ENCODE peak calls at places on chromosome 13, in eight cellular contexts. G is heart right ventricle; P is cardiac muscle cell; N is RWPE2; I is CD4-positive, alpha-beta T cell; O is psoas muscle; V is heart left ventricle; Z is HepG2. F is an unnamed sample.

GRCh38 chr13:105670179-105671015 is 865.1 kb downstream of the EFNB2 start:
- DNase-seq in G (no peak), P (no peak), N (no peak), I (no peak), O (no peak), V (no peak), Z (no peak), F (no peak)

GRCh38 chr13:78607409-78608253 is 4.3 kb upstream of the POU4F1 start:
- DNase-seq in G (no peak), P (no peak), N (no peak), I (no peak), O (no peak), V (no peak), Z (no peak), F (no peak)

GRCh38 chr13:71864981-71865857 is 1.8 kb downstream of the DACH1 start:
- DNase-seq in G (peak; percentile 16), P (peak; percentile 12), N (peak; percentile 40), I (no peak), O (peak; percentile 60), V (peak; percentile 73), Z (no peak), F (peak; percentile 69)

GRCh38 chr13:99314640-99315176 is 7.5 kb upstream of the GPR183 start:
- DNase-seq in G (no peak), P (peak; percentile 36), N (no peak), I (no peak), O (no peak), V (no peak), Z (no peak), F (no peak)

GRCh38 chr13:24323739-24324075 is 14.3 kb downstream of the C1QTNF9 start:
- DNase-seq in G (no peak), P (no peak), N (no peak), I (no peak), O (no peak), V (no peak), Z (no peak), F (no peak)

GRCh38 chr13:53010374-53011105 is 18.1 kb upstream of the OLFM4 start:
- DNase-seq in G (no peak), P (no peak), N (no peak), I (no peak), O (no peak), V (no peak), Z (peak; percentile 4), F (peak; percentile 82)

GRCh38 chr13:103521532-103521931 is 455.3 kb upstream of the SLC10A2 start:
- DNase-seq in G (no peak), P (no peak), N (no peak), I (no peak), O (no peak), V (no peak), Z (no peak), F (no peak)

GRCh38 chr13:24541127-24541475 is 28.5 kb upstream of the PARP4 start:
- DNase-seq in G (no peak), P (no peak), N (no peak), I (no peak), O (no peak), V (no peak), Z (no peak), F (peak; percentile 69)

GRCh38 chr13:20119960-20120359 is 40.9 kb downstream of the GJA3 start:
- DNase-seq in G (no peak), P (no peak), N (no peak), I (no peak), O (no peak), V (no peak), Z (no peak), F (no peak)

GRCh38 chr13:36214163-36214921 is at the start of gene SOHLH2:
- DNase-seq in G (no peak), P (no peak), N (no peak), I (no peak), O (no peak), V (peak; percentile 55), Z (no peak), F (peak; percentile 60)

GRCh38 chr13:110471833-110472162 is 89.7 kb downstream of the RAB20 start:
- DNase-seq in G (peak; percentile 68), P (peak; percentile 18), N (no peak), I (no peak), O (peak; percentile 70), V (no peak), Z (no peak), F (no peak)
- H3K27ac ChIP-seq in G (peak overlapping the region; percentile 25), P (no peak overlapping the region), N (no peak overlapping the region), I (no peak overlapping the region), O (no peak overlapping the region), V (peak overlapping the region; percentile 51), Z (no peak overlapping the region), F (peak overlapping the region; percentile 37)

GRCh38 chr13:32426981-32427851 is 714 bp downstream of the N4BP2L1 start:
- DNase-seq in G (peak; percentile 31), P (peak; percentile 22), N (no peak), I (peak; percentile 29), O (peak; percentile 79), V (peak; percentile 69), Z (no peak), F (peak; percentile 69)
- H3K27ac ChIP-seq in G (peak overlapping the region; percentile 87), P (no peak overlapping the region), N (no peak overlapping the region), I (peak overlapping the region; percentile 91), O (peak overlapping the region; percentile 88), V (peak overlapping the region; percentile 88), Z (peak overlapping the region; percentile 94), F (peak overlapping the region; percentile 83)

GRCh38 chr13:21134475-21134874 is 41.9 kb downstream of the SKA3 start:
- DNase-seq in G (no peak), P (no peak), N (no peak), I (no peak), O (no peak), V (no peak), Z (no peak), F (no peak)

GRCh38 chr13:21138561-21138960 is 37.8 kb downstream of the SKA3 start:
- DNase-seq in G (no peak), P (no peak), N (no peak), I (no peak), O (no peak), V (no peak), Z (no peak), F (no peak)

GRCh38 chr13:21142766-21143165 is 33.6 kb downstream of the SKA3 start:
- DNase-seq in G (no peak), P (no peak), N (no peak), I (no peak), O (no peak), V (no peak), Z (no peak), F (no peak)

GRCh38 chr13:21137696-21138095 is 38.7 kb downstream of the SKA3 start:
- DNase-seq in G (no peak), P (peak; percentile 34), N (no peak), I (no peak), O (no peak), V (no peak), Z (peak; percentile 20), F (no peak)

DNA sequence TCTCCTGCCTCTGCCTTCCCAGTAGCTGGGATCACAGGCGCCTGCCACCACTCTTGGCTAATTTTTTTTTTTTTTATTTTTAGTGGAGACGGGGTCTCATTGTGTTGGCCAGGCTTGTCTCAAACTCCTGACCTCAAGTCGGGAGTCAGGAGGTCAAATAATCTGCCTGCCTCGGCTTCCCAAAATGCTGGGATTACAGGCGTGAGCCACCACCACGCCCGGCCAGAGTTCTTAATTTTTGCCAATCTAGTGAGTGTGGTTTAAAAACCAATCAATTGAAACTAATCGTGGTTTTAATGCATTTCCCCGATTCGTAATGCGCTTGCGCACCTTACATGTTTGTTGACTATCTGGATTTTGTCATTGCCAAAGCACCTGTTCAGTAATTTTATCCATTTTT is 37.0 kb downstream of the SKA3 start:
- DNase-seq in G (no peak), P (no peak), N (no peak), I (no peak), O (no peak), V (no peak), Z (no peak), F (no peak)
- H3K27ac ChIP-seq in G (peak overlapping the region; percentile 95), P (no peak overlapping the region), N (peak overlapping the region; percentile 42), I (peak overlapping the region; percentile 84), O (peak overlapping the region; percentile 91), V (peak overlapping the region; percentile 93), Z (peak overlapping the region; percentile 81), F (peak overlapping the region; percentile 96)

DNA sequence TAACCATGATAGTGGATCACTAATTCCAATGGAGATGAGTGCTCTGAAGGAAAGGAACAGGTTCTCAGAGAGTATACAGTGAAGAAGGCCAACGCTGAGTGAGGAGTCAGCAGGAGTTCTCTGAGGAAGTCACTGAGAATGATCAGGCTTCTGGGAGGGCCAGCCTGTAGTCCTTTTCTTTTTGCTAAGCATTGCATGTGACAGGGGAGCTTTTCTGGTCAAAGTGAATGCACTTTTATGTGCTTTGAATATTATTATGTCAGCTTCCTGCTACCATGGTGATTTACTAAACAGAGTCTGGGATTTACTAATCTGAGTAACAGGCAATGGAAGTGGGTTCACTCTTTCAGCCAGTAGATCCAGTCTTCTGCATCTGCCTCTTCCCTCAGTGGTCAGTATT is 81.1 kb upstream of the SERP2 start:
- DNase-seq in G (peak; percentile 38), P (no peak), N (no peak), I (no peak), O (no peak), V (no peak), Z (no peak), F (no peak)
- H3K27ac ChIP-seq in G (peak overlapping the region; percentile 22), P (no peak overlapping the region), N (no peak overlapping the region), I (no peak overlapping the region), O (no peak overlapping the region), V (peak overlapping the region; percentile 57), Z (no peak overlapping the region), F (no peak overlapping the region)

DNA sequence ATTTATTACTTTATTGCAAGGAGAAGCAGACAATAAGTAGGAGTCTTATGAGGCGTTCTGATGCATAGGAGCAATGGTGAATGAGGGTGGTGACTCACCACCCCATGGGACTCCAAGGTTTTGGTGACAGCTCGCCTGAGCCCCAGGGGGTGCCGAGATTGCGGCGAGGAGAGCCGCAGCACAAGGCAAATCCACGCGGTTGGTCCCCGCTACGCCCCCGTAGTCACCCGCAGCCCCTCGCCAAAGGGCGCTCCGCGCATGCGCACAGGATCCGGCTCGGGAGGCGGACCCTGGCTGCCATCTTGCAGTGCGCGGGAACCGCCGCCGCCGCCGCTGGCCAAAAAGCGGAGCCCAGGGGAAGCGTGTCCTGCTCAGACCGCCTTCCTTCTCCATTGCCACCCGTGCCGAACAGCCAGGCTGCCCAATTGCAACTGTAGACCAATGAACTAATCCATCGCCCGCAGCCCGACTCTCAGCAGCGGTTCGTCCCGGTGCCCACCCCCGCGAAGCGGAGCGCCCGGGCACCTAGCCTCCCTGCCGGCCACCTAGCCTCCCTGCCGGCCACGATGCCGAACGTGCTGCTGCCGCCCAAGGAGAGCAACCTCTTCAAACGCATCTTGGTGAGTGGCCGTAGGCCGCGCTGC is at the start of gene NAA16:
- DNase-seq in G (peak; percentile 94), P (peak; percentile 93), N (peak; percentile 77), I (peak; percentile 90), O (peak; percentile 97), V (peak; percentile 97), Z (peak; percentile 72), F (peak; percentile 87)
- H3K27ac ChIP-seq in G (peak within 1 kb of the TSS; percentile 92), P (peak within 1 kb of the TSS; percentile 86), N (peak within 1 kb of the TSS; percentile 73), I (peak within 1 kb of the TSS; percentile 85), O (peak within 1 kb of the TSS; percentile 94), V (peak within 1 kb of the TSS; percentile 92), Z (peak within 1 kb of the TSS; percentile 89), F (peak within 1 kb of the TSS; percentile 91)